ENCODE peak calls at places on chromosomes 12 and 14, in eight cellular contexts. H is pancreas; K is GM12864; C is GM10248; R is NCI-H510A; U is adipocyte; O is activated T-cell treated with anti-CD3 and anti-CD28 coated beads, Interleukin-2, amount 50 U/mL, for 24 hours; G is stimulated activated CD8-positive, alpha-beta memory T cell treated with anti-CD3 and anti-CD28 coated beads, Interleukin-15, amount 100 ng/mL, for 24 hours. Q is an unnamed sample.

GRCh38 chr14:91405241-91405721 is 12.3 kb downstream of the CCDC88C start:
- DNase-seq in C (no peak), K (no peak), R (no peak), U (no peak), H (peak; percentile 54), O (peak; percentile 73), G (no peak), Q (no peak)

GRCh38 chr12:117994551-117995438 is 21.7 kb upstream of the RFC5 start:
- DNase-seq in G (no peak), H (no peak), R (no peak), O (no peak), U (no peak), K (no peak), C (no peak), Q (no peak)

GRCh38 chr14:101109347-101109638 is 205.8 kb upstream of the RTL1 start:
- DNase-seq in H (no peak), R (no peak), K (no peak), C (no peak), O (no peak), G (no peak), U (no peak), Q (peak; percentile 28)

GRCh38 chr12:4787965-4788364 is 67.8 kb downstream of the GALNT8 start:
- DNase-seq in U (no peak), G (no peak), C (no peak), R (no peak), K (no peak), H (no peak), O (no peak), Q (no peak)

GRCh38 chr14:96698846-96699543 is 98.2 kb upstream of the VRK1 start:
- DNase-seq in C (peak; percentile 79), K (peak; percentile 77), U (no peak), G (no peak), O (no peak), H (no peak), R (no peak), Q (no peak)

GRCh38 chr14:68947802-68948201 is 31.3 kb downstream of the ACTN1 start:
- DNase-seq in O (no peak), K (no peak), H (no peak), R (no peak), C (no peak), G (no peak), U (peak; percentile 80), Q (peak; percentile 95)

GRCh38 chr14:33914676-33915516 is 36.0 kb downstream of the EGLN3 start:
- DNase-seq in U (peak; percentile 50), K (no peak), O (no peak), H (no peak), G (no peak), R (no peak), C (no peak), Q (peak; percentile 74)

GRCh38 chr14:58428011-58428807 is 690 bp downstream of the KIAA0586 start:
- DNase-seq in U (peak; percentile 77), R (peak; percentile 16), K (peak; percentile 7), H (no peak), C (no peak), O (no peak), G (no peak), Q (no peak)

GRCh38 chr12:62684586-62685295 is 218.1 kb downstream of the MON2 start:
- DNase-seq in K (no peak), O (no peak), U (peak; percentile 73), G (no peak), H (no peak), R (no peak), C (no peak), Q (peak; percentile 78)

GRCh38 chr12:113813229-113813541 is 152.9 kb downstream of the RBM19 start:
- DNase-seq in G (no peak), H (no peak), O (no peak), R (no peak), C (no peak), U (no peak), K (no peak), Q (no peak)

GRCh38 chr12:113149361-113150150 is at the start of gene CFAP73:
- DNase-seq in R (peak; percentile 83), H (peak; percentile 64), K (no peak), G (no peak), O (no peak), C (no peak), U (peak; percentile 81), Q (no peak)

GRCh38 chr12:124780752-124781685 is 82.6 kb downstream of the SCARB1 start:
- DNase-seq in H (no peak), G (no peak), O (no peak), C (no peak), R (no peak), U (no peak), K (no peak), Q (no peak)

GRCh38 chr12:107732365-107732764 is 28.6 kb downstream of the PRDM4 start:
- DNase-seq in G (no peak), K (no peak), H (no peak), C (no peak), R (no peak), U (no peak), O (no peak), Q (no peak)

GRCh38 chr12:122850695-122851350 is 15.6 kb downstream of the HIP1R start:
- DNase-seq in O (no peak), G (no peak), K (no peak), C (no peak), H (no peak), U (no peak), R (no peak), Q (peak; percentile 82)

GRCh38 chr12:80700327-80700726 is 7.1 kb upstream of the MYF6 start:
- DNase-seq in R (no peak), G (no peak), O (no peak), H (no peak), U (no peak), K (peak; percentile 18), C (no peak), Q (no peak)

GRCh38 chr14:64421166-64421565 is 33.0 kb downstream of the MTHFD1 start:
- DNase-seq in G (no peak), H (no peak), O (no peak), U (peak; percentile 89), K (no peak), R (no peak), C (no peak), Q (no peak)

GRCh38 chr12:120064054-120064940 is 52.3 kb downstream of the RAB35 start:
- DNase-seq in O (no peak), C (no peak), H (no peak), U (no peak), G (no peak), K (no peak), R (no peak), Q (no peak)

GRCh38 chr12:10082057-10082874 is 16.5 kb downstream of the CLEC1A start:
- DNase-seq in K (no peak), U (no peak), O (no peak), G (no peak), C (no peak), R (no peak), H (no peak), Q (no peak)

GRCh38 chr14:105389976-105390848 is 8.1 kb upstream of the TEX22 start:
- DNase-seq in C (no peak), K (no peak), U (no peak), G (no peak), R (no peak), O (no peak), H (no peak), Q (no peak)

Q was measured in ascending aorta.